ENCODE peak calls at places on chromosomes 13 and 19, in six cellular contexts. I is body of pancreas; U is non-pigmented ciliary epithelial cell; N is caudate nucleus; P is sigmoid colon; D is stimulated activated CD4-positive, alpha-beta T cell treated with anti-CD3 and anti-CD28 coated beads, Interleukin-4, amount 100 ng/mL, for 4 hours. O is an unnamed sample.

GRCh38 chr13:61286148-61286745 is 129.4 kb downstream of the PCDH20 start:
- DNase-seq in D (no peak), I (no peak), U (no peak), P (no peak), N (no peak), O (peak)

GRCh38 chr13:40220299-40220935 is 446.0 kb downstream of the FOXO1 start:
- DNase-seq in I (no peak), D (no peak), P (no peak), U (peak), N (no peak), O (no peak)

GRCh38 chr19:31356587-31357314 is 7.5 kb upstream of the TSHZ3 start:
- DNase-seq in D (peak), U (no peak), I (peak), P (no peak), N (no peak), O (peak)

GRCh38 chr19:29578349-29578748 is 27.7 kb upstream of the POP4 start:
- DNase-seq in N (no peak), P (no peak), I (no peak), U (no peak), D (no peak), O (no peak)

GRCh38 chr13:97574926-97575325 is 141.0 kb downstream of the RAP2A start:
- DNase-seq in N (no peak), U (no peak), D (no peak), P (no peak), I (peak), O (peak)

GRCh38 chr13:112468069-112468468 is 91.9 kb downstream of the SPACA7 start:
- DNase-seq in N (no peak), I (no peak), P (no peak), D (no peak), U (no peak), O (no peak)

GRCh38 chr19:54952591-54953344 is 5.4 kb upstream of the NLRP7 start:
- DNase-seq in P (no peak), N (no peak), D (no peak), I (peak), U (peak), O (no peak)

GRCh38 chr19:13850910-13851753 is 25.8 kb upstream of the NANOS3 start:
- DNase-seq in D (no peak), I (peak), P (peak), U (no peak), N (peak), O (peak)

GRCh38 chr19:31715249-31715944 is 366.2 kb upstream of the TSHZ3 start:
- DNase-seq in U (no peak), I (no peak), P (no peak), D (no peak), N (no peak), O (no peak)

GRCh38 chr13:40969169-40969901 is 49.8 kb downstream of the ELF1 start:
- DNase-seq in N (no peak), D (no peak), I (no peak), U (no peak), P (no peak), O (no peak)

GRCh38 chr19:6731822-6732221 is 5.6 kb downstream of the GPR108 start:
- DNase-seq in I (no peak), N (no peak), P (peak), D (no peak), U (no peak), O (no peak)

GRCh38 chr19:50384685-50385535 is 763 bp downstream of the POLD1 start:
- DNase-seq in P (no peak), N (no peak), D (no peak), U (no peak), I (no peak), O (no peak)

GRCh38 chr13:50393641-50394040 is 378.4 kb downstream of the KCNRG start:
- DNase-seq in P (no peak), D (no peak), N (no peak), I (no peak), U (peak), O (no peak)

GRCh38 chr13:70171151-70171550 is 62.9 kb upstream of the KLHL1 start:
- DNase-seq in N (no peak), I (no peak), D (no peak), U (no peak), P (no peak), O (no peak)

GRCh38 chr13:31051999-31052398 is 109.7 kb downstream of the HSPH1 start:
- DNase-seq in P (no peak), I (no peak), N (no peak), U (no peak), D (no peak), O (no peak)

GRCh38 chr13:114145722-114146121 is 13.3 kb upstream of the RASA3 start:
- DNase-seq in P (peak), I (no peak), D (no peak), U (no peak), N (no peak), O (no peak)

GRCh38 chr13:23667750-23668149 is 97.5 kb downstream of the TNFRSF19 start:
- DNase-seq in U (no peak), N (no peak), D (no peak), I (no peak), P (no peak), O (peak)

O was measured in small intestine.